ENCODE peak calls at places on chromosome 16, in seven cellular contexts. T is fibroblast of mammary gland, W is cardiac muscle cell, D is foreskin fibroblast, A is OCI-LY7, U is mucosa of descending colon, V is adrenal gland. K is an unnamed sample.

GRCh38 chr16:721765-722481 is 977 bp downstream of the ANTKMT start:
- DNase-seq in T (no peak), W (no peak), D (no peak), A (no peak), U (peak; percentile 68), V (no peak), K (no peak)

GRCh38 chr16:15460601-15461000 is 26.2 kb downstream of the BMERB1 start:
- DNase-seq in T (no peak), W (no peak), D (no peak), A (no peak), U (no peak), V (no peak), K (no peak)

GRCh38 chr16:81473561-81473960 is 29.0 kb downstream of the CMIP start:
- DNase-seq in T (peak; percentile 69), W (peak; percentile 66), D (no peak), A (no peak), U (no peak), V (no peak), K (peak; percentile 55)

GRCh38 chr16:48445782-48446533 is 60.7 kb upstream of the SIAH1 start:
- DNase-seq in T (no peak), W (no peak), D (no peak), A (no peak), U (no peak), V (no peak), K (no peak)

GRCh38 chr16:56189990-56190902 is 1.0 kb upstream of the GNAO1 start:
- DNase-seq in T (no peak), W (no peak), D (no peak), A (no peak), U (peak; percentile 54), V (no peak), K (peak; percentile 70)

GRCh38 chr16:8127096-8127495 is 463.2 kb downstream of the TMEM114 start:
- DNase-seq in T (no peak), W (no peak), D (no peak), A (no peak), U (no peak), V (no peak), K (no peak)

GRCh38 chr16:73019456-73020362 is 28.2 kb downstream of the ZFHX3 start:
- DNase-seq in T (peak; percentile 91), W (peak; percentile 88), D (peak; percentile 35), A (no peak), U (no peak), V (peak; percentile 62), K (peak; percentile 56)

GRCh38 chr16:82033006-82033405 is 2.0 kb upstream of the HSD17B2 start:
- DNase-seq in T (no peak), W (no peak), D (no peak), A (no peak), U (peak; percentile 71), V (no peak), K (no peak)

GRCh38 chr16:12081048-12081404 is 104.5 kb downstream of the SNX29 start:
- DNase-seq in T (no peak), W (no peak), D (no peak), A (no peak), U (no peak), V (peak; percentile 9), K (peak; percentile 2)

GRCh38 chr16:22624038-22624656 is 113.5 kb downstream of the NPIPB5 start:
- DNase-seq in T (no peak), W (no peak), D (no peak), A (no peak), U (no peak), V (no peak), K (no peak)

GRCh38 chr16:67087803-67088202 is 21.9 kb upstream of the PHAF1 start:
- DNase-seq in T (no peak), W (no peak), D (no peak), A (no peak), U (no peak), V (no peak), K (no peak)

GRCh38 chr16:3115011-3115410 is 2.6 kb downstream of the ZNF205 start:
- DNase-seq in T (no peak), W (no peak), D (no peak), A (no peak), U (no peak), V (peak; percentile 61), K (no peak)

GRCh38 chr16:3115561-3115960 is 3.2 kb downstream of the ZNF205 start:
- DNase-seq in T (no peak), W (no peak), D (no peak), A (no peak), U (no peak), V (no peak), K (no peak)

GRCh38 chr16:3112058-3112880 is at the start of gene ZNF205:
- DNase-seq in T (peak; percentile 73), W (peak; percentile 78), D (peak; percentile 63), A (no peak), U (peak; percentile 84), V (peak; percentile 80), K (peak; percentile 87)

GRCh38 chr16:3113765-3114479 is 1.5 kb downstream of the ZNF205 start:
- DNase-seq in T (peak; percentile 47), W (no peak), D (peak; percentile 37), A (no peak), U (no peak), V (no peak), K (no peak)

GRCh38 chr16:3112881-3113574 is 642 bp downstream of the ZNF205 start:
- DNase-seq in T (no peak), W (peak; percentile 61), D (no peak), A (no peak), U (no peak), V (no peak), K (no peak)
- H3K4me3 ChIP-seq in T (peak overlapping the region; percentile 93), W (peak overlapping the region; percentile 99), D (peak overlapping the region; percentile 95), A (peak overlapping the region; percentile 59), U (peak overlapping the region; percentile 32), V (peak overlapping the region; percentile 17), K (peak overlapping the region; percentile 85)

DNA sequence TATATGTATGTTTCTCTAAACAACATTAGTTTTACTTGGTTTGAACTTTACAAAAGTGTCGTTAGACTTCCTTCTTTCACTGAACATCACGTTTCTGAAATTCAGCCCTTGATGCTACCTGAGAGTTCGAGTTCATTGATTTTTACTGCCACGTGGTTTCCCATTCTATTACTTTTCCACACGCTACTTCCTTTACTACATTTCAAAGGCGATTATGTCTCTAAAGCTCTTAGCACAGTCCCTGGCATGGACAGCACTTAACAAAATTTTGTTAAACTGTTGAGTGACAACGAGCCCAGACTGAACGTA is 15.9 kb upstream of the ARHGAP17 start:
- DNase-seq in T (no peak), W (no peak), D (no peak), A (no peak), U (no peak), V (no peak), K (no peak)
- H3K4me3 ChIP-seq in T (peak overlapping the region; percentile 91), W (no peak overlapping the region), D (peak overlapping the region; percentile 26), A (peak overlapping the region; percentile 61), U (peak overlapping the region; percentile 47), V (no peak overlapping the region), K (peak overlapping the region; percentile 84)

GRCh38 chr16:53912155-53912554 is 208.2 kb downstream of the FTO start:
- DNase-seq in T (no peak), W (no peak), D (no peak), A (no peak), U (no peak), V (no peak), K (no peak)
- H3K4me3 ChIP-seq in T (no peak overlapping the region), W (no peak overlapping the region), D (no peak overlapping the region), A (no peak overlapping the region), U (no peak overlapping the region), V (no peak overlapping the region), K (no peak overlapping the region)

GRCh38 chr16:69276143-69277115 is 34.7 kb upstream of the VPS4A start:
- DNase-seq in T (peak; percentile 99), W (peak; percentile 98), D (peak; percentile 97), A (no peak), U (no peak), V (peak; percentile 57), K (peak; percentile 45)
- H3K4me3 ChIP-seq in T (peak overlapping the region; percentile 15), W (no peak overlapping the region), D (peak overlapping the region; percentile 21), A (no peak overlapping the region), U (no peak overlapping the region), V (no peak overlapping the region), K (no peak overlapping the region)

GRCh38 chr16:29744541-29745101 is 1.2 kb downstream of the C16orf54 start:
- DNase-seq in T (no peak), W (no peak), D (no peak), A (no peak), U (peak; percentile 67), V (no peak), K (no peak)
- H3K4me3 ChIP-seq in T (no peak overlapping the region), W (no peak overlapping the region), D (no peak overlapping the region), A (no peak overlapping the region), U (no peak overlapping the region), V (no peak overlapping the region), K (peak overlapping the region; percentile 52)

GRCh38 chr16:69396187-69397061 is 10.6 kb upstream of the TERF2 start:
- DNase-seq in T (peak; percentile 97), W (peak; percentile 98), D (peak; percentile 86), A (peak; percentile 85), U (no peak), V (peak; percentile 92), K (no peak)
- H3K4me3 ChIP-seq in T (no peak overlapping the region), W (no peak overlapping the region), D (peak overlapping the region; percentile 26), A (no peak overlapping the region), U (no peak overlapping the region), V (no peak overlapping the region), K (no peak overlapping the region)